ENCODE peak calls at places on chromosomes 12 and 14, in nine cellular contexts. J, V, H, L, P, K, T, U and Z are unnamed samples.

GRCh38 chr14:49946320-49947141 is 53.6 kb downstream of the ARF6 start:
- DNase-seq in J (peak), V (no peak), H (peak), L (peak), P (no peak), K (peak), T (peak), U (no peak), Z (no peak)

GRCh38 chr14:95052016-95052585 is 105.2 kb downstream of the DICER1 start:
- DNase-seq in J (no peak), V (no peak), H (no peak), L (no peak), P (no peak), K (no peak), T (no peak), U (no peak), Z (no peak)

GRCh38 chr12:90645181-90645580 is 309.8 kb downstream of the CCER1 start:
- DNase-seq in J (no peak), V (no peak), H (no peak), L (no peak), P (no peak), K (no peak), T (no peak), U (no peak), Z (no peak)

GRCh38 chr12:52600071-52600470 is 1.2 kb downstream of the KRT72 start:
- DNase-seq in J (no peak), V (no peak), H (no peak), L (no peak), P (no peak), K (no peak), T (no peak), U (no peak), Z (no peak)

GRCh38 chr12:56248711-56249110 is 9.5 kb downstream of the ANKRD52 start:
- DNase-seq in J (no peak), V (no peak), H (no peak), L (no peak), P (no peak), K (no peak), T (no peak), U (no peak), Z (no peak)

GRCh38 chr14:64807588-64807987 is 72.1 kb downstream of the SPTB start:
- DNase-seq in J (no peak), V (no peak), H (no peak), L (no peak), P (no peak), K (no peak), T (peak), U (no peak), Z (no peak)

GRCh38 chr12:96908170-96908675 is 1.2 kb downstream of the NEDD1 start:
- DNase-seq in J (no peak), V (no peak), H (no peak), L (no peak), P (no peak), K (no peak), T (peak), U (no peak), Z (no peak)

GRCh38 chr12:85798122-85798521 is 38.1 kb downstream of the RASSF9 start:
- DNase-seq in J (no peak), V (no peak), H (no peak), L (no peak), P (no peak), K (no peak), T (no peak), U (no peak), Z (no peak)

GRCh38 chr14:77009014-77009413 is 19.5 kb downstream of the IRF2BPL start:
- DNase-seq in J (no peak), V (no peak), H (no peak), L (no peak), P (no peak), K (no peak), T (no peak), U (peak), Z (no peak)

GRCh38 chr12:116594325-116595038 is 35.3 kb downstream of the MAP1LC3B2 start:
- DNase-seq in J (no peak), V (no peak), H (no peak), L (no peak), P (no peak), K (no peak), T (no peak), U (no peak), Z (peak)

DNA sequence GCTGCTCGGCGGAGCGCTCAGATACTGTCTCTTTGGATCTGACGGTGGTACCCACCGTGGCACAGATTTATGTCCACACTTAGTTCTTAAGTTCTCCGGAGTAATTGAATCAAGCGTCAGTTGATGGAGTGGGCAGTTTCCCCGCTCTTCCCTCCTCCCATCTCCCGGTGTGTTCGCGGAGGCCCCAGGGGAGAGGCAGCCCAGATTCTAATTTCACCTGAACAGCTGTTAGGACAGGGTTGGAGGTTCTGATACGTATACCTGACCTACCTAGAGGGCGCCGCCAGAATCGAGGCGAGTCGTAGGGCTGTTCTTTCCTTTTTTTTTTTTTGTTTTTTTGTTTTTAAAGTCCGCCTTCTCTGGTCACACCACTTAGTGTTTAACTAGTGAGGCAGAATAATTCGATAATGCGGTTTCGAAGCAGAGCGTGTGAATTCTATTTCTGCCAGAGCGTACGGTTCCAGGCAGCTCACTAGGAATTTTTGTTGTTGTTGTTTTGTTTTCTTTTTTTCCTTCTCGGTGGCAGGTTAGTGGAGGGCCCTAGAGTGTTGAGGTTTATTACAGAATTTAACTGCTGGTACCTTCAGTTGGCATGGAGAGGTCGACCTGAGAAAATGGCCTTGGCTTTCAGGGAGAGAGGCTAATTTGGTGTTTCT is 22.3 kb upstream of the GNS start:
- DNase-seq in J (peak), V (peak), H (no peak), L (peak), P (no peak), K (peak), T (no peak), U (no peak), Z (no peak)
- TF ChIP-seq EZH2 in J (peak), V (no peak), H (peak), L (no peak), P (no peak), K (no peak), T (peak), U (peak), Z (no peak)

DNA sequence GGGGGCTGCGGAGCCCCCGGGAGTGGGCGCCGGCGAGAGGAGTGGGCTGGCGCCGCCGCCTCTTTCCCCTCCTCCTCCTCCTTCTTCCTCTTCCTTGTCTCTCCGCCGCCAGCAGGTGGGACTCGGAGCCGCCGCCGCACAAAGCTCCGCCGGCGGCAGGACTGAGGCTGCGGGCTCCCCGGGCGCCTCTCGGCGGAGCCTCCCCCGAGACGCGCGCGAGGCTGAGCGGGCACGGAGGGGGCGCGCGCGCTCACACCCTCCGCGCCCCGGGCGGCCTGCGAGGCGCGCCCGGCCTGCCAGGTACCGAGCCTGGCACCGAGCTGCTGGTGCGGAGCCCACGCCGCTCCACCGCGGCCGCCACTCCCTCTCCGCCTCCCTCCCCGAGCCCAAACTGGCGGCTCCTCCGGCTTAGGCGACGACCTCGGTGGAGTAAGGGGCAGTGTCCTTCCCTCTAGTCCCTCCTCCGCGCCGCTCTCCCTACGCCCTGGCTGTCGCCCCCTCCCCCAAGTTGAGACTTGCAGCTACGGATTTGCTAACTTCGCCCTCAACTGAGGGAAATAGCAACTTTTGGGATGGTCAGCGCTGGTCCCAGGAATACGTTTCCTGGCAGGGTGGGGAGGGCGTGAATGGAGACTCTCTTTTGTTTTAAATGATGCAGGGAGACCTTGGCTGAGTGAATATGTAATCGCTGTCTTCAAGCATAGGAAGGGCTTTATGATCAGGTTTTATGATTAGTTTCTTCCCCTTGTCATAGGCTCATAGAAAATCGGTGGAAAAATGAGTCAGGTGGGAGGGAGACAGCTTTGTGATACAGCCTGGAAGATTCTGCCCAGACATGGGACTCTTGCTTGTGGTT is 199.5 kb upstream of the CAND1 start:
- DNase-seq in J (peak), V (peak), H (peak), L (no peak), P (no peak), K (peak), T (peak), U (no peak), Z (peak)
- TF ChIP-seq EZH2 in J (peak), V (no peak), H (no peak), L (peak), P (no peak), K (no peak), T (no peak), U (no peak), Z (peak)

DNA sequence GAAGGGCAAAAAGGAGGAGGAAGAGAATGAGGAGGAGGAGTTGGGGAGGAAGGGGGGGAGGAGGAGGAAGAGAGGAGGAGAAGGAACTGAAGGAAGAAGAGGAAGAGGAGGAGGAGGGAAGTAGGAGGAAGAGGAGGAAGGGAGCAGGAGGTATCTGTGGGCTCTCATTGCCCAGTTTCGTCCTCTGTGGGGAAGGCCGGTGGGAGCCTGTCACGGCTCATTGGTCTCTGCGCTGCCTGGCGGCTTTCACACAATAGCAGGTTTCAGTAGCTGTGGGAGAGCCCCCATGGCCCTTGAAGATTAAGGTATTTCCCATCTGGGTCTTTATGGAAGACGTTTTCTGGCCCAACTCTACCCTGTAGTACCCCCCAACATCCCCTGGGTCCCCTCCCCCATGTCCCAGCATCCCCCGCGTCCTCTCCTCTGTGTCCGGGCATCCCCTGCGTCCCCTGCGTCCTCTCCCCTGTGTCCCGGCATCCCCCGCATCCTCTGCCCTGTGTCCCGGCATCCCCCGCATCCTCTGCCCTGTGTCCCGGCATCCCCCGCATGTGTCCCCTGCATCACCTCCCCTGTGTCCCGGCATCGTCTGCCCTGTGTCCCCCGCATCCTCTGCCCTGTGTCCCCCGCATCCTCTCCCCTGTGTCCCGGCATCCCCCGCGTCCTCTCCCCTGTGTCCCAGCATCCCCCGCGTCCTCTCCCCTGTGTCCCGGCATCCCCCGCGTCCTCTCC is 278.2 kb upstream of the SFSWAP start:
- DNase-seq in J (no peak), V (peak), H (no peak), L (no peak), P (peak), K (no peak), T (no peak), U (no peak), Z (no peak)
- TF ChIP-seq EZH2 in J (no peak), V (no peak), H (no peak), L (no peak), P (no peak), K (no peak), T (no peak), U (no peak), Z (no peak)

DNA sequence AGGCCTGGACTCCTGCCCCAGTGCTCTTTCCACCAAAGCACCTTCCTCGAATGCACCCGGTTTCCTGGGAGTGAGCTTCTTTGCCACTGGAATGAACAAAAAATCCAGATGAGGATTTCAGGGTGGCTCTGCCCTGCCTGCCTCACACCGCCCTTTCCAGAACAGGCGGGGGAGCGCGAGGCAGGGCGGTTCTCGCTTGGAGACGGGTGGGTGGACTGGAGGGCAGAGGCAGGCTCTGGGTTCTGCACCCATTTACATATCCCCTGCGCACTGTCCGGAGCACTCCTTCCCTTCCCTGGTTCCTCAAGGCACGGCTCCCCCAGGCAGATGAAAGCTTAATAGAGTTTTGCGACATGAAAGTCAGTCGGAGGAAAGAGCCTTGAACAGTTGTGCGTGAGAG is 69.7 kb upstream of the DLK1 start:
- DNase-seq in J (no peak), V (no peak), H (no peak), L (no peak), P (no peak), K (no peak), T (no peak), U (no peak), Z (no peak)
- TF ChIP-seq EZH2 in J (no peak), V (no peak), H (no peak), L (no peak), P (no peak), K (no peak), T (no peak), U (no peak), Z (no peak)

GRCh38 chr12:130491421-130492357 is 154.0 kb downstream of the PIWIL1 start:
- DNase-seq in J (no peak), V (no peak), H (no peak), L (no peak), P (no peak), K (no peak), T (no peak), U (no peak), Z (no peak)
- TF ChIP-seq EZH2 in J (no peak), V (no peak), H (no peak), L (no peak), P (no peak), K (no peak), T (no peak), U (no peak), Z (no peak)

GRCh38 chr12:53754633-53755261 is 3.0 kb upstream of the CISTR start:
- DNase-seq in J (peak), V (no peak), H (no peak), L (no peak), P (no peak), K (no peak), T (no peak), U (no peak), Z (no peak)

GRCh38 chr12:53755451-53756290 is 3.9 kb upstream of the CISTR start:
- DNase-seq in J (no peak), V (no peak), H (no peak), L (no peak), P (no peak), K (no peak), T (no peak), U (no peak), Z (no peak)

GRCh38 chr12:53757095-53757770 is 5.5 kb upstream of the CISTR start:
- DNase-seq in J (peak), V (peak), H (peak), L (peak), P (no peak), K (peak), T (peak), U (no peak), Z (peak)

GRCh38 chr12:53758081-53758769 is 6.4 kb upstream of the CISTR start:
- DNase-seq in J (no peak), V (no peak), H (no peak), L (no peak), P (no peak), K (no peak), T (no peak), U (no peak), Z (no peak)

DNA sequence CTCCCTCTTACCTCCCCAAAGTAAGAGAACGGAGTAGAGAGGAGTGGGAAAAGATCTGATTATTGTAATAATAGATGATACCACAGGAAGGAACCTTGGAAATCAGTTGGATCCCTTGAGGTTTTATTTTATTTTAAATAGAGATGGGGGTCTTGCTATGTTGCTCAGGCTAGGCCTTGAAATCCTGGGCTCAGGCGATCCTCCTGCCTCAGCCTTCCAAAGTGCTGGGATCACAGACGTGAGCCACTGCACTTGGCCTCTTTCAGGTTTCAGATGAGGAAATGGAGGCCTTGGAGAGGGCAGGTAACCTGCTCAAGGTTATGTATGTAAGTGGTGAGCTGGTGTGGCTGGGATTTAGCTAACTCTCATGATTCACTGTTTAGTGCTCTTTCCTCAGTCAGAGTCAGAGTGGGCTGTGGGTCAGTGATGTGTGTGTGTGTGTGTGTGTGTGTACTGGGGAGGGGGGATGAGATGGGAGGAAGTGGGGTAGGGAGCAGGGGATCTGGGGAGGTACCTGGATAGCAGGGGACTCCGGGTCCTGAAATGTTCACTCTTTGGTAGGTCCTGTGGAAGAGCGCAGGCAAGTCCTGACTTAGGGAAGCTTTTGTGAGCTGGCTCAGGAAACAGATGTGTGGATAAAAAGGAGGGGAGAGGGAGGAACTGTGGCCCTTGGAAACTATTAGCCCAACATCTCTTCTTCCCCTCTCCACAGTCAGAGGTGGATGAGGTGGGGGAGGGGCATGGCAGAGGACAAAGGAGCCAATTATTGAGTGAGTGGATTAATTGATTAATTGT is 4.7 kb upstream of the CISTR start:
- DNase-seq in J (no peak), V (peak), H (no peak), L (no peak), P (no peak), K (no peak), T (no peak), U (no peak), Z (no peak)
- TF ChIP-seq EZH2 in J (no peak), V (no peak), H (no peak), L (no peak), P (no peak), K (no peak), T (no peak), U (no peak), Z (no peak)

GRCh38 chr14:60639677-60640076 is 9.6 kb downstream of the SIX1 start:
- DNase-seq in J (no peak), V (no peak), H (no peak), L (no peak), P (no peak), K (no peak), T (no peak), U (no peak), Z (no peak)
- TF ChIP-seq EZH2 in J (no peak), V (no peak), H (no peak), L (peak), P (no peak), K (no peak), T (no peak), U (no peak), Z (no peak)

GRCh38 chr14:101780390-101780789 is 18.9 kb downstream of the PPP2R5C start:
- DNase-seq in J (no peak), V (no peak), H (no peak), L (no peak), P (no peak), K (no peak), T (no peak), U (no peak), Z (no peak)

GRCh38 chr14:101781240-101782061 is 19.9 kb downstream of the PPP2R5C start:
- DNase-seq in J (peak), V (peak), H (no peak), L (no peak), P (no peak), K (no peak), T (peak), U (no peak), Z (no peak)

GRCh38 chr14:101784631-101785030 is 23.1 kb downstream of the PPP2R5C start:
- DNase-seq in J (no peak), V (no peak), H (no peak), L (no peak), P (no peak), K (no peak), T (no peak), U (no peak), Z (no peak)

GRCh38 chr14:101783260-101784016 is 21.9 kb downstream of the PPP2R5C start:
- DNase-seq in J (no peak), V (no peak), H (no peak), L (no peak), P (no peak), K (no peak), T (no peak), U (no peak), Z (no peak)

GRCh38 chr14:101780887-101781239 is 19.4 kb downstream of the PPP2R5C start:
- DNase-seq in J (no peak), V (peak), H (no peak), L (no peak), P (no peak), K (no peak), T (peak), U (no peak), Z (no peak)
- TF ChIP-seq EZH2 in J (peak), V (no peak), H (no peak), L (peak), P (no peak), K (no peak), T (no peak), U (peak), Z (no peak)